ENCODE peak calls at places on chromosome 2, in eight cellular contexts. One of them, this sample, is unnamed.

GRCh38 chr2:172878260-172878659 is 142.6 kb downstream of the RAPGEF4 start:
- DNase-seq in GM23248: peak
- DNase-seq in H9: no peak
- DNase-seq in mammary epithelial cell: no peak
- DNase-seq in DND-41: no peak
- DNase-seq in neural progenitor cell: no peak
- DNase-seq in IMR-90: peak
- DNase-seq in GM23338: no peak
- DNase-seq in this sample: no peak

GRCh38 chr2:149223472-149224062 is 106.8 kb upstream of the LYPD6 start:
- DNase-seq in GM23248: no peak
- DNase-seq in H9: no peak
- DNase-seq in mammary epithelial cell: no peak
- DNase-seq in DND-41: no peak
- DNase-seq in neural progenitor cell: no peak
- DNase-seq in IMR-90: no peak
- DNase-seq in GM23338: peak
- DNase-seq in this sample: no peak

GRCh38 chr2:210663574-210663973 is 107.2 kb downstream of the CPS1 start:
- DNase-seq in GM23248: peak
- DNase-seq in H9: no peak
- DNase-seq in mammary epithelial cell: peak
- DNase-seq in DND-41: no peak
- DNase-seq in neural progenitor cell: peak
- DNase-seq in IMR-90: peak
- DNase-seq in GM23338: peak
- DNase-seq in this sample: no peak

GRCh38 chr2:159960413-159960812 is 102.0 kb downstream of the PLA2R1 start:
- DNase-seq in GM23248: peak
- DNase-seq in H9: no peak
- DNase-seq in mammary epithelial cell: peak
- DNase-seq in DND-41: no peak
- DNase-seq in neural progenitor cell: no peak
- DNase-seq in IMR-90: peak
- DNase-seq in GM23338: no peak
- DNase-seq in this sample: no peak

GRCh38 chr2:24743914-24744313 is 49.3 kb downstream of the PTRHD1 start:
- DNase-seq in GM23248: no peak
- DNase-seq in H9: no peak
- DNase-seq in mammary epithelial cell: no peak
- DNase-seq in DND-41: no peak
- DNase-seq in neural progenitor cell: peak
- DNase-seq in IMR-90: no peak
- DNase-seq in GM23338: no peak
- DNase-seq in this sample: no peak

GRCh38 chr2:180705122-180705521 is 275.3 kb upstream of the UBE2E3 start:
- DNase-seq in GM23248: peak
- DNase-seq in H9: no peak
- DNase-seq in mammary epithelial cell: peak
- DNase-seq in DND-41: no peak
- DNase-seq in neural progenitor cell: no peak
- DNase-seq in IMR-90: peak
- DNase-seq in GM23338: no peak
- DNase-seq in this sample: no peak

GRCh38 chr2:233423436-233423860 is 69.2 kb downstream of the DGKD start:
- DNase-seq in GM23248: no peak
- DNase-seq in H9: no peak
- DNase-seq in mammary epithelial cell: no peak
- DNase-seq in DND-41: no peak
- DNase-seq in neural progenitor cell: no peak
- DNase-seq in IMR-90: no peak
- DNase-seq in GM23338: no peak
- DNase-seq in this sample: no peak

GRCh38 chr2:26687785-26688184 is 4.7 kb upstream of the KCNK3 start:
- DNase-seq in GM23248: no peak
- DNase-seq in H9: no peak
- DNase-seq in mammary epithelial cell: no peak
- DNase-seq in DND-41: no peak
- DNase-seq in neural progenitor cell: peak
- DNase-seq in IMR-90: no peak
- DNase-seq in GM23338: no peak
- DNase-seq in this sample: no peak

GRCh38 chr2:81266106-81266505 is 961.6 kb upstream of the LRRTM1 start:
- DNase-seq in GM23248: no peak
- DNase-seq in H9: peak
- DNase-seq in mammary epithelial cell: no peak
- DNase-seq in DND-41: no peak
- DNase-seq in neural progenitor cell: peak
- DNase-seq in IMR-90: no peak
- DNase-seq in GM23338: peak
- DNase-seq in this sample: peak

GRCh38 chr2:113876503-113877387 is 13.1 kb upstream of the ACTR3 start:
- DNase-seq in GM23248: no peak
- DNase-seq in H9: peak
- DNase-seq in mammary epithelial cell: peak
- DNase-seq in DND-41: peak
- DNase-seq in neural progenitor cell: no peak
- DNase-seq in IMR-90: no peak
- DNase-seq in GM23338: peak
- DNase-seq in this sample: no peak

GRCh38 chr2:47016172-47016913 is 100.7 kb upstream of the MCFD2 start:
- DNase-seq in GM23248: peak
- DNase-seq in H9: peak
- DNase-seq in mammary epithelial cell: peak
- DNase-seq in DND-41: no peak
- DNase-seq in neural progenitor cell: peak
- DNase-seq in IMR-90: peak
- DNase-seq in GM23338: peak
- DNase-seq in this sample: no peak

GRCh38 chr2:239211391-239212094 is 189.3 kb downstream of the HDAC4 start:
- DNase-seq in GM23248: peak
- DNase-seq in H9: no peak
- DNase-seq in mammary epithelial cell: peak
- DNase-seq in DND-41: no peak
- DNase-seq in neural progenitor cell: no peak
- DNase-seq in IMR-90: no peak
- DNase-seq in GM23338: no peak
- DNase-seq in this sample: no peak

GRCh38 chr2:180184506-180184905 is 177.4 kb upstream of the CWC22 start:
- DNase-seq in GM23248: peak
- DNase-seq in H9: no peak
- DNase-seq in mammary epithelial cell: peak
- DNase-seq in DND-41: no peak
- DNase-seq in neural progenitor cell: no peak
- DNase-seq in IMR-90: peak
- DNase-seq in GM23338: no peak
- DNase-seq in this sample: no peak

GRCh38 chr2:19775315-19775714 is 126.5 kb downstream of the TTC32 start:
- DNase-seq in GM23248: peak
- DNase-seq in H9: no peak
- DNase-seq in mammary epithelial cell: no peak
- DNase-seq in DND-41: no peak
- DNase-seq in neural progenitor cell: no peak
- DNase-seq in IMR-90: no peak
- DNase-seq in GM23338: no peak
- DNase-seq in this sample: no peak

GRCh38 chr2:19774788-19775156 is 127.0 kb downstream of the TTC32 start:
- DNase-seq in GM23248: no peak
- DNase-seq in H9: peak
- DNase-seq in mammary epithelial cell: no peak
- DNase-seq in DND-41: no peak
- DNase-seq in neural progenitor cell: peak
- DNase-seq in IMR-90: peak
- DNase-seq in GM23338: peak
- DNase-seq in this sample: no peak

GRCh38 chr2:19769513-19769912 is 132.3 kb downstream of the TTC32 start:
- DNase-seq in GM23248: peak
- DNase-seq in H9: no peak
- DNase-seq in mammary epithelial cell: no peak
- DNase-seq in DND-41: no peak
- DNase-seq in neural progenitor cell: no peak
- DNase-seq in IMR-90: peak
- DNase-seq in GM23338: no peak
- DNase-seq in this sample: peak

GRCh38 chr2:19775838-19776237 is 125.9 kb downstream of the TTC32 start:
- DNase-seq in GM23248: peak
- DNase-seq in H9: no peak
- DNase-seq in mammary epithelial cell: no peak
- DNase-seq in DND-41: no peak
- DNase-seq in neural progenitor cell: no peak
- DNase-seq in IMR-90: peak
- DNase-seq in GM23338: no peak
- DNase-seq in this sample: no peak

GRCh38 chr2:19772981-19773380 is 128.8 kb downstream of the TTC32 start:
- DNase-seq in GM23248: no peak
- DNase-seq in H9: no peak
- DNase-seq in mammary epithelial cell: no peak
- DNase-seq in DND-41: no peak
- DNase-seq in neural progenitor cell: no peak
- DNase-seq in IMR-90: peak
- DNase-seq in GM23338: no peak
- DNase-seq in this sample: no peak
- H2AFZ ChIP-seq in GM23248: no peak
- H2AFZ ChIP-seq in H9: no peak
- H2AFZ ChIP-seq in mammary epithelial cell: no peak
- H2AFZ ChIP-seq in DND-41: no peak
- H2AFZ ChIP-seq in neural progenitor cell: no peak
- H2AFZ ChIP-seq in IMR-90: no peak
- H2AFZ ChIP-seq in GM23338: no peak
- H2AFZ ChIP-seq in this sample: no peak

DNA sequence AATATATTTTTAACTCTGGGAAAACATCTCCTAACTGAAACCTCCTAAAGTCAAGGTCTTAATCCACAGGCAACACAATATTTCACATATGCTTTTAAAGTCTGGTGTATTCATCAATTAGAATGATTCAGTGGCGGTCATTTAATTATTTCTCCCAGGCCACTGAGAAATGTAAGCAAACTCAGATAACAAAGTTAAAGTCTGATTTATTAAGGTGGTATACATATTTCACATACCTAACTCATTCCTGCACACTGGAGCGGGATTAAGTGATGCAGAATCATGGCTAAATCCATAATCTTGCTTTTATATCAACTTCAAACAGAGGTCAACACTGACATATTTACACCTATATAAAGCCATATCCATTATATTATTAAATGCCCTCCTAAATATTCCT is 43.7 kb downstream of the FRZB start:
- DNase-seq in GM23248: no peak
- DNase-seq in H9: no peak
- DNase-seq in mammary epithelial cell: no peak
- DNase-seq in DND-41: no peak
- DNase-seq in neural progenitor cell: no peak
- DNase-seq in IMR-90: no peak
- DNase-seq in GM23338: no peak
- DNase-seq in this sample: no peak
- H2AFZ ChIP-seq in GM23248: no peak
- H2AFZ ChIP-seq in H9: no peak
- H2AFZ ChIP-seq in mammary epithelial cell: no peak
- H2AFZ ChIP-seq in DND-41: no peak
- H2AFZ ChIP-seq in neural progenitor cell: no peak
- H2AFZ ChIP-seq in IMR-90: no peak
- H2AFZ ChIP-seq in GM23338: no peak
- H2AFZ ChIP-seq in this sample: no peak

GRCh38 chr2:236773206-236773605 is 203.6 kb downstream of the ACKR3 start:
- DNase-seq in GM23248: no peak
- DNase-seq in H9: no peak
- DNase-seq in mammary epithelial cell: no peak
- DNase-seq in DND-41: no peak
- DNase-seq in neural progenitor cell: no peak
- DNase-seq in IMR-90: no peak
- DNase-seq in GM23338: no peak
- DNase-seq in this sample: no peak

GRCh38 chr2:236769981-236770671 is 200.5 kb downstream of the ACKR3 start:
- DNase-seq in GM23248: peak
- DNase-seq in H9: no peak
- DNase-seq in mammary epithelial cell: peak
- DNase-seq in DND-41: no peak
- DNase-seq in neural progenitor cell: no peak
- DNase-seq in IMR-90: peak
- DNase-seq in GM23338: no peak
- DNase-seq in this sample: no peak

GRCh38 chr2:236775521-236775920 is 205.9 kb downstream of the ACKR3 start:
- DNase-seq in GM23248: no peak
- DNase-seq in H9: no peak
- DNase-seq in mammary epithelial cell: no peak
- DNase-seq in DND-41: no peak
- DNase-seq in neural progenitor cell: no peak
- DNase-seq in IMR-90: no peak
- DNase-seq in GM23338: no peak
- DNase-seq in this sample: no peak

GRCh38 chr2:236774171-236774570 is 204.5 kb downstream of the ACKR3 start:
- DNase-seq in GM23248: no peak
- DNase-seq in H9: no peak
- DNase-seq in mammary epithelial cell: no peak
- DNase-seq in DND-41: no peak
- DNase-seq in neural progenitor cell: no peak
- DNase-seq in IMR-90: no peak
- DNase-seq in GM23338: no peak
- DNase-seq in this sample: no peak

GRCh38 chr2:236772220-236772837 is 202.7 kb downstream of the ACKR3 start:
- DNase-seq in GM23248: no peak
- DNase-seq in H9: no peak
- DNase-seq in mammary epithelial cell: no peak
- DNase-seq in DND-41: no peak
- DNase-seq in neural progenitor cell: no peak
- DNase-seq in IMR-90: no peak
- DNase-seq in GM23338: no peak
- DNase-seq in this sample: no peak
- H2AFZ ChIP-seq in GM23248: no peak
- H2AFZ ChIP-seq in H9: no peak
- H2AFZ ChIP-seq in mammary epithelial cell: no peak
- H2AFZ ChIP-seq in DND-41: no peak
- H2AFZ ChIP-seq in neural progenitor cell: no peak
- H2AFZ ChIP-seq in IMR-90: no peak
- H2AFZ ChIP-seq in GM23338: no peak
- H2AFZ ChIP-seq in this sample: no peak

GRCh38 chr2:106336108-106336507 is 132.1 kb downstream of the RGPD3 start:
- DNase-seq in GM23248: no peak
- DNase-seq in H9: no peak
- DNase-seq in mammary epithelial cell: no peak
- DNase-seq in DND-41: no peak
- DNase-seq in neural progenitor cell: no peak
- DNase-seq in IMR-90: no peak
- DNase-seq in GM23338: no peak
- DNase-seq in this sample: no peak

GRCh38 chr2:106334802-106335201 is 133.4 kb downstream of the RGPD3 start:
- DNase-seq in GM23248: no peak
- DNase-seq in H9: no peak
- DNase-seq in mammary epithelial cell: no peak
- DNase-seq in DND-41: no peak
- DNase-seq in neural progenitor cell: no peak
- DNase-seq in IMR-90: no peak
- DNase-seq in GM23338: no peak
- DNase-seq in this sample: no peak

GRCh38 chr2:106337963-106338515 is 130.2 kb downstream of the RGPD3 start:
- DNase-seq in GM23248: no peak
- DNase-seq in H9: no peak
- DNase-seq in mammary epithelial cell: no peak
- DNase-seq in DND-41: no peak
- DNase-seq in neural progenitor cell: no peak
- DNase-seq in IMR-90: no peak
- DNase-seq in GM23338: no peak
- DNase-seq in this sample: no peak

GRCh38 chr2:106336740-106337139 is 131.5 kb downstream of the RGPD3 start:
- DNase-seq in GM23248: no peak
- DNase-seq in H9: no peak
- DNase-seq in mammary epithelial cell: no peak
- DNase-seq in DND-41: no peak
- DNase-seq in neural progenitor cell: no peak
- DNase-seq in IMR-90: no peak
- DNase-seq in GM23338: no peak
- DNase-seq in this sample: no peak

GRCh38 chr2:106332054-106332453 is 136.2 kb downstream of the RGPD3 start:
- DNase-seq in GM23248: no peak
- DNase-seq in H9: no peak
- DNase-seq in mammary epithelial cell: no peak
- DNase-seq in DND-41: peak
- DNase-seq in neural progenitor cell: no peak
- DNase-seq in IMR-90: no peak
- DNase-seq in GM23338: no peak
- DNase-seq in this sample: no peak
- H2AFZ ChIP-seq in GM23248: no peak
- H2AFZ ChIP-seq in H9: no peak
- H2AFZ ChIP-seq in mammary epithelial cell: no peak
- H2AFZ ChIP-seq in DND-41: peak
- H2AFZ ChIP-seq in neural progenitor cell: no peak
- H2AFZ ChIP-seq in IMR-90: no peak
- H2AFZ ChIP-seq in GM23338: no peak
- H2AFZ ChIP-seq in this sample: no peak

This sample was measured in OCI-LY7.